ENCODE peak calls at places on chromosomes 12 and 14, in ten cellular contexts. One of them, this sample, is unnamed.

GRCh38 chr12:93376436-93377251 is 1.1 kb upstream of the NUDT4 start:
- DNase-seq in GM12878: no peak
- DNase-seq in RWPE2: no peak
- DNase-seq in tibial artery: no peak
- DNase-seq in tibial nerve: no peak
- DNase-seq in CD8-positive, alpha-beta T cell: no peak
- DNase-seq in esophagus squamous epithelium: no peak
- DNase-seq in IMR-90: peak; percentile 60
- DNase-seq in fibroblast of lung: peak; percentile 16
- DNase-seq in upper lobe of left lung: peak; percentile 68
- DNase-seq in this sample: no peak

GRCh38 chr12:104306943-104307654 is 3.6 kb downstream of the EID3 start:
- DNase-seq in GM12878: no peak
- DNase-seq in RWPE2: no peak
- DNase-seq in tibial artery: no peak
- DNase-seq in tibial nerve: no peak
- DNase-seq in CD8-positive, alpha-beta T cell: no peak
- DNase-seq in esophagus squamous epithelium: no peak
- DNase-seq in IMR-90: peak; percentile 44
- DNase-seq in fibroblast of lung: peak; percentile 20
- DNase-seq in upper lobe of left lung: no peak
- DNase-seq in this sample: no peak

GRCh38 chr14:50766338-50766886 is 64.5 kb downstream of the NIN start:
- DNase-seq in GM12878: no peak
- DNase-seq in RWPE2: no peak
- DNase-seq in tibial artery: no peak
- DNase-seq in tibial nerve: no peak
- DNase-seq in CD8-positive, alpha-beta T cell: no peak
- DNase-seq in esophagus squamous epithelium: no peak
- DNase-seq in IMR-90: no peak
- DNase-seq in fibroblast of lung: peak; percentile 42
- DNase-seq in upper lobe of left lung: no peak
- DNase-seq in this sample: no peak

GRCh38 chr12:94516985-94517384 is 57.3 kb upstream of the CEP83 start:
- DNase-seq in GM12878: no peak
- DNase-seq in RWPE2: no peak
- DNase-seq in tibial artery: no peak
- DNase-seq in tibial nerve: no peak
- DNase-seq in CD8-positive, alpha-beta T cell: no peak
- DNase-seq in esophagus squamous epithelium: no peak
- DNase-seq in IMR-90: peak; percentile 39
- DNase-seq in fibroblast of lung: peak; percentile 50
- DNase-seq in upper lobe of left lung: no peak
- DNase-seq in this sample: no peak

GRCh38 chr14:98189077-98189476 is 1082.9 kb downstream of the BCL11B start:
- DNase-seq in GM12878: no peak
- DNase-seq in RWPE2: no peak
- DNase-seq in tibial artery: no peak
- DNase-seq in tibial nerve: no peak
- DNase-seq in CD8-positive, alpha-beta T cell: no peak
- DNase-seq in esophagus squamous epithelium: no peak
- DNase-seq in IMR-90: no peak
- DNase-seq in fibroblast of lung: no peak
- DNase-seq in upper lobe of left lung: peak; percentile 60
- DNase-seq in this sample: no peak

GRCh38 chr12:93407283-93407962 is 29.7 kb downstream of the NUDT4 start:
- DNase-seq in GM12878: no peak
- DNase-seq in RWPE2: no peak
- DNase-seq in tibial artery: no peak
- DNase-seq in tibial nerve: no peak
- DNase-seq in CD8-positive, alpha-beta T cell: no peak
- DNase-seq in esophagus squamous epithelium: no peak
- DNase-seq in IMR-90: no peak
- DNase-seq in fibroblast of lung: no peak
- DNase-seq in upper lobe of left lung: no peak
- DNase-seq in this sample: no peak

GRCh38 chr14:78007160-78007559 is 163.0 kb upstream of the NRXN3 start:
- DNase-seq in GM12878: no peak
- DNase-seq in RWPE2: no peak
- DNase-seq in tibial artery: no peak
- DNase-seq in tibial nerve: no peak
- DNase-seq in CD8-positive, alpha-beta T cell: no peak
- DNase-seq in esophagus squamous epithelium: no peak
- DNase-seq in IMR-90: no peak
- DNase-seq in fibroblast of lung: peak; percentile 76
- DNase-seq in upper lobe of left lung: no peak
- DNase-seq in this sample: no peak

GRCh38 chr14:105491366-105492006 is 440 bp downstream of the TEDC1 start:
- DNase-seq in GM12878: peak; percentile 58
- DNase-seq in RWPE2: no peak
- DNase-seq in tibial artery: peak; percentile 60
- DNase-seq in tibial nerve: no peak
- DNase-seq in CD8-positive, alpha-beta T cell: peak; percentile 83
- DNase-seq in esophagus squamous epithelium: no peak
- DNase-seq in IMR-90: peak; percentile 20
- DNase-seq in fibroblast of lung: peak; percentile 21
- DNase-seq in upper lobe of left lung: peak; percentile 75
- DNase-seq in this sample: no peak

GRCh38 chr12:30573145-30573544 is 122.5 kb downstream of the IPO8 start:
- DNase-seq in GM12878: no peak
- DNase-seq in RWPE2: no peak
- DNase-seq in tibial artery: no peak
- DNase-seq in tibial nerve: no peak
- DNase-seq in CD8-positive, alpha-beta T cell: no peak
- DNase-seq in esophagus squamous epithelium: no peak
- DNase-seq in IMR-90: no peak
- DNase-seq in fibroblast of lung: no peak
- DNase-seq in upper lobe of left lung: no peak
- DNase-seq in this sample: no peak

GRCh38 chr14:21192875-21193535 is 37.1 kb upstream of the OR5AU1 start:
- DNase-seq in GM12878: no peak
- DNase-seq in RWPE2: no peak
- DNase-seq in tibial artery: no peak
- DNase-seq in tibial nerve: no peak
- DNase-seq in CD8-positive, alpha-beta T cell: no peak
- DNase-seq in esophagus squamous epithelium: no peak
- DNase-seq in IMR-90: peak; percentile 40
- DNase-seq in fibroblast of lung: peak; percentile 51
- DNase-seq in upper lobe of left lung: no peak
- DNase-seq in this sample: no peak

GRCh38 chr14:100115726-100116125 is 43.7 kb downstream of the DEGS2 start:
- DNase-seq in GM12878: no peak
- DNase-seq in RWPE2: no peak
- DNase-seq in tibial artery: no peak
- DNase-seq in tibial nerve: no peak
- DNase-seq in CD8-positive, alpha-beta T cell: no peak
- DNase-seq in esophagus squamous epithelium: no peak
- DNase-seq in IMR-90: no peak
- DNase-seq in fibroblast of lung: no peak
- DNase-seq in upper lobe of left lung: no peak
- DNase-seq in this sample: no peak

GRCh38 chr14:100115236-100115635 is 44.2 kb downstream of the DEGS2 start:
- DNase-seq in GM12878: no peak
- DNase-seq in RWPE2: no peak
- DNase-seq in tibial artery: no peak
- DNase-seq in tibial nerve: no peak
- DNase-seq in CD8-positive, alpha-beta T cell: no peak
- DNase-seq in esophagus squamous epithelium: no peak
- DNase-seq in IMR-90: no peak
- DNase-seq in fibroblast of lung: no peak
- DNase-seq in upper lobe of left lung: no peak
- DNase-seq in this sample: no peak

GRCh38 chr14:100117026-100117425 is 42.4 kb downstream of the DEGS2 start:
- DNase-seq in GM12878: no peak
- DNase-seq in RWPE2: no peak
- DNase-seq in tibial artery: no peak
- DNase-seq in tibial nerve: no peak
- DNase-seq in CD8-positive, alpha-beta T cell: no peak
- DNase-seq in esophagus squamous epithelium: no peak
- DNase-seq in IMR-90: no peak
- DNase-seq in fibroblast of lung: no peak
- DNase-seq in upper lobe of left lung: no peak
- DNase-seq in this sample: no peak

GRCh38 chr14:100116134-100116533 is 43.3 kb downstream of the DEGS2 start:
- DNase-seq in GM12878: no peak
- DNase-seq in RWPE2: no peak
- DNase-seq in tibial artery: no peak
- DNase-seq in tibial nerve: no peak
- DNase-seq in CD8-positive, alpha-beta T cell: no peak
- DNase-seq in esophagus squamous epithelium: no peak
- DNase-seq in IMR-90: no peak
- DNase-seq in fibroblast of lung: no peak
- DNase-seq in upper lobe of left lung: no peak
- DNase-seq in this sample: no peak

DNA sequence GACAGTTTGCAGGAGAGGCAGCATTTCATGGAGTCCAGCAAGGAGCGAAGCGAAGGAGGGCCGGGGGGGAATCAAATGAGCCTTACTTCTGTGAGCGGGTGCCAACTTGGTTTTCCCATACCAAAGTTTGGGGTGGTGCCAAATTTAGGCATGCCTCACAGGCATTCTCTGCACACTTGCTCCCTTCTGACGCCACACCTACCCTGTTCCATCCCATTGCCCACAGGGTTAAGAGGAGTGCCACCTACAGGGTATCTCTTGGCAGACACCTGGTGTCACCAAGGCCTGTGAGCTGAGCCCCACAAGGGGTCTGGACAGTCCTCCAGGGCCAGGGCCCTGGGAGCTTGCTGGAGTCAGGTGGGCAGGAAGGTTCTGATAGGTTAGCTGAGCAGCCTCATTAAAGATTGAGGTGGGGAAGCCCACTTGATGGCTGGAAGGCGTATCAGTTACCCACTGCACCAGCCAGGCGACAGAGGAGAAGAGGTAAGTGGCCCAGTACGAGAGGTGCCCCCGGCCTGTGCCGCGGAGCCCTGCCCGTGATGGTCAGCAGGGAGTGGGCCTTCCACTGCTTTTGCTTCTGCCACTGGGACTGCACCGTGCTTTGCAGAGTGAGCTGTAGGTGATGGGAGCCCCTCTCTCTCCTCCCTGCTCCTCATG is 45.2 kb downstream of the DEGS2 start:
- DNase-seq in GM12878: no peak
- DNase-seq in RWPE2: peak; percentile 42
- DNase-seq in tibial artery: no peak
- DNase-seq in tibial nerve: no peak
- DNase-seq in CD8-positive, alpha-beta T cell: no peak
- DNase-seq in esophagus squamous epithelium: no peak
- DNase-seq in IMR-90: no peak
- DNase-seq in fibroblast of lung: no peak
- DNase-seq in upper lobe of left lung: no peak
- DNase-seq in this sample: no peak
- H3K4me3 ChIP-seq in GM12878: no peak overlapping the region
- H3K4me3 ChIP-seq in RWPE2: no peak overlapping the region
- H3K4me3 ChIP-seq in tibial artery: no peak overlapping the region
- H3K4me3 ChIP-seq in tibial nerve: no peak overlapping the region
- H3K4me3 ChIP-seq in CD8-positive, alpha-beta T cell: no peak overlapping the region
- H3K4me3 ChIP-seq in esophagus squamous epithelium: no peak overlapping the region
- H3K4me3 ChIP-seq in IMR-90: no peak overlapping the region
- H3K4me3 ChIP-seq in fibroblast of lung: no peak overlapping the region
- H3K4me3 ChIP-seq in upper lobe of left lung: no peak overlapping the region
- H3K4me3 ChIP-seq in this sample: no peak overlapping the region

GRCh38 chr12:27732281-27732680 is 21.6 kb downstream of the MRPS35 start:
- DNase-seq in GM12878: no peak
- DNase-seq in RWPE2: no peak
- DNase-seq in tibial artery: no peak
- DNase-seq in tibial nerve: no peak
- DNase-seq in CD8-positive, alpha-beta T cell: no peak
- DNase-seq in esophagus squamous epithelium: no peak
- DNase-seq in IMR-90: no peak
- DNase-seq in fibroblast of lung: no peak
- DNase-seq in upper lobe of left lung: no peak
- DNase-seq in this sample: no peak
- TF ChIP-seq CTCF in GM12878: peak; percentile 32
- TF ChIP-seq CTCF in RWPE2: no peak
- TF ChIP-seq CTCF in tibial artery: no peak
- TF ChIP-seq CTCF in tibial nerve: no peak
- TF ChIP-seq CTCF in CD8-positive, alpha-beta T cell: no peak
- TF ChIP-seq CTCF in esophagus squamous epithelium: no peak
- TF ChIP-seq CTCF in IMR-90: peak; percentile 15
- TF ChIP-seq CTCF in fibroblast of lung: peak; percentile 44
- TF ChIP-seq CTCF in upper lobe of left lung: no peak
- TF ChIP-seq CTCF in this sample: no peak

DNA sequence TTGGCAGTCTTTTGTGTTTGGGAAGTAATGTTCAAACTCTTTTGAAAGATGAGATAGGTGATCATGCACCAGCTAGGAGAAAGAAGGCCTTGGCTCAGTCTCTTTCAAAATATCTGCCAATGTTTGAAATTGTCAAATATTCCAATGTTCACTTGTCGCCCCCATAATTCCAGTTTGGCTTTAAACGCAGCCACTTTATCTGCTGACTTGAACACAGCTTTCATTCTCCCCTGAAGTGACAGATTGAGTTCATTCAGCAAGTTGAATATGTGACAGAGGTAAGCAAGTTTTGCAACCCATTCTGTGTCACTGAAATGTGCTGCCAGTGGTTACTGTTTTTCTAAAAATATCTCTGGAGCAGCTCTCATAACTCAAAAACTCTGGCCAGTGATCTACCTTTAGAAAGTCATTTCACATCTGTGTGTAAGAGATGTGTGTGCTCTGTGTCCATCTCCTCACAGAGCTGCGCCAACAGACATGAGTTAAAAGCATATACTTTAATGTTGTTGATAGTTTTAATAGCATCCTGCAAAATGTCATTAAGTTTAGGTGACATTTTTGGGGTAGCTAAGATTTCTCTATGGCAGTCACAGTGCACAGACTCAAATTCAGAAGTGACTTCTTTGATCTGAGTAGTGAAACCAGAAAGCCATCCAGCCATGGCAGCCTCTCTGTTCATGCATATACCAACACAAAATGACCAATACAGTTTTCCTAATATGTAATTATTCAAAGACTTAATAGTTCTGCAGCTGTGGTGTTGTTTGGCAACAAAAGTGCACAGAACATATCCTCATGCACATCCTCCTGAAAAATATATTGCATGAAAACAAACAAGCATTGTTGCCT is 614.3 kb upstream of the MIS18BP1 start:
- DNase-seq in GM12878: peak; percentile 72
- DNase-seq in RWPE2: no peak
- DNase-seq in tibial artery: no peak
- DNase-seq in tibial nerve: no peak
- DNase-seq in CD8-positive, alpha-beta T cell: no peak
- DNase-seq in esophagus squamous epithelium: no peak
- DNase-seq in IMR-90: no peak
- DNase-seq in fibroblast of lung: no peak
- DNase-seq in upper lobe of left lung: no peak
- DNase-seq in this sample: no peak
- H3K4me1 ChIP-seq in GM12878: peaks cover 16% of the 10 kb centered on the region
- H3K4me1 ChIP-seq in RWPE2: no peaks in the 10 kb centered on the region
- H3K4me1 ChIP-seq in tibial artery: no peaks in the 10 kb centered on the region
- H3K4me1 ChIP-seq in tibial nerve: no peaks in the 10 kb centered on the region
- H3K4me1 ChIP-seq in CD8-positive, alpha-beta T cell: no peaks in the 10 kb centered on the region
- H3K4me1 ChIP-seq in esophagus squamous epithelium: no peaks in the 10 kb centered on the region
- H3K4me1 ChIP-seq in IMR-90: no peaks in the 10 kb centered on the region
- H3K4me1 ChIP-seq in fibroblast of lung: no peaks in the 10 kb centered on the region
- H3K4me1 ChIP-seq in upper lobe of left lung: no peaks in the 10 kb centered on the region
- H3K4me1 ChIP-seq in this sample: no peaks in the 10 kb centered on the region

DNA sequence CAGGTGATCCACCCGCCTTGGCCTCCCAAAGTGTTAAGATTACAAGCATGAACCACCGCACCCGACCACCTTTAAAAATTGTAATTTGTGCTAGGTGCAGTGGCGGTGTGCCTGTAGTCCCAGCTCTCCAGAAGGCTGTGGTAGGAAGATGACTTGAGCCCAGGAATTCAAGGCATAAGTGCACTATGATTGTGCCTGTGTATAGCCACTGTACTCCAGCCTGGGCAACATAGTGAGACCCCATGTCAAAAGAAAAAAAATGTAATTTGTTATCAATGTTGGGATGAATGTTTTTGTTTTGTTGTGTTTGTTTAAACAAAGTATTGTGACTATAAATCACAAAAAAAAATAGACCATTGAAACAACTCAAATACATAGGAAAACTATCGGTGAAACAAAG is 43.1 kb upstream of the NAP1L1 start:
- DNase-seq in GM12878: no peak
- DNase-seq in RWPE2: no peak
- DNase-seq in tibial artery: no peak
- DNase-seq in tibial nerve: no peak
- DNase-seq in CD8-positive, alpha-beta T cell: no peak
- DNase-seq in esophagus squamous epithelium: no peak
- DNase-seq in IMR-90: no peak
- DNase-seq in fibroblast of lung: no peak
- DNase-seq in upper lobe of left lung: no peak
- DNase-seq in this sample: no peak
- H3K4me3 ChIP-seq in GM12878: no peak overlapping the region
- H3K4me3 ChIP-seq in RWPE2: no peak overlapping the region
- H3K4me3 ChIP-seq in tibial artery: no peak overlapping the region
- H3K4me3 ChIP-seq in tibial nerve: no peak overlapping the region
- H3K4me3 ChIP-seq in CD8-positive, alpha-beta T cell: no peak overlapping the region
- H3K4me3 ChIP-seq in esophagus squamous epithelium: no peak overlapping the region
- H3K4me3 ChIP-seq in IMR-90: no peak overlapping the region
- H3K4me3 ChIP-seq in fibroblast of lung: no peak overlapping the region
- H3K4me3 ChIP-seq in upper lobe of left lung: no peak overlapping the region
- H3K4me3 ChIP-seq in this sample: no peak overlapping the region